ENCODE peak calls at places on chromosome 5, in four cellular contexts. P is WERI-Rb-1; C is heart left ventricle; Q is CD8-positive, alpha-beta T cell. G is an unnamed sample.

GRCh38 chr5:146588806-146589355 is 72.9 kb upstream of the GPR151 start:
- DNase-seq in P (no peak), C (no peak), Q (no peak), G (no peak)

GRCh38 chr5:97854871-97855762 is 672.1 kb upstream of the RIOK2 start:
- DNase-seq in Q (no peak), C (peak; percentile 45), P (no peak), G (no peak)

GRCh38 chr5:67989457-67989856 is 226.1 kb upstream of the PIK3R1 start:
- DNase-seq in P (no peak), Q (no peak), C (peak; percentile 38), G (no peak)

GRCh38 chr5:33985447-33985846 is 954 bp upstream of the SLC45A2 start:
- DNase-seq in P (no peak), Q (no peak), C (no peak), G (no peak)

GRCh38 chr5:84213861-84214260 is 170.8 kb downstream of the EDIL3 start:
- DNase-seq in Q (no peak), C (no peak), P (no peak), G (no peak)

GRCh38 chr5:36728697-36729543 is 122.5 kb downstream of the SLC1A3 start:
- DNase-seq in C (no peak), P (no peak), Q (no peak), G (no peak)

GRCh38 chr5:124654418-124654817 is 92.0 kb downstream of the ZNF608 start:
- DNase-seq in Q (no peak), P (no peak), C (no peak), G (no peak)

GRCh38 chr5:59773286-59773685 is 120.2 kb downstream of the PDE4D start:
- DNase-seq in P (no peak), C (no peak), Q (no peak), G (no peak)

GRCh38 chr5:129447968-129448367 is 12.1 kb upstream of the ADAMTS19 start:
- DNase-seq in Q (no peak), P (no peak), C (no peak), G (no peak)

GRCh38 chr5:116536279-116537161 is 38.1 kb downstream of the SEMA6A start:
- DNase-seq in Q (no peak), P (no peak), C (no peak), G (no peak)

GRCh38 chr5:149675467-149676201 is 54.5 kb upstream of the PPARGC1B start:
- DNase-seq in P (no peak), Q (no peak), C (peak; percentile 52), G (no peak)

GRCh38 chr5:74945561-74946165 is 79.5 kb upstream of the FAM169A start:
- DNase-seq in Q (no peak), C (no peak), P (no peak), G (no peak)

GRCh38 chr5:138663009-138663408 is 87.8 kb upstream of the HSPA9 start:
- DNase-seq in Q (peak; percentile 68), P (no peak), C (no peak), G (no peak)

GRCh38 chr5:58322453-58322852 is 137.4 kb downstream of the PLK2 start:
- DNase-seq in C (no peak), Q (no peak), P (no peak), G (no peak)

GRCh38 chr5:134133995-134134541 is 19.6 kb downstream of the TCF7 start:
- DNase-seq in C (peak; percentile 13), Q (no peak), P (no peak), G (no peak)

GRCh38 chr5:4544049-4544675 is 596.0 kb upstream of the ADAMTS16 start:
- DNase-seq in C (no peak), P (no peak), Q (no peak), G (no peak)

GRCh38 chr5:165526357-165526756 is 2020.9 kb downstream of the MAT2B start:
- DNase-seq in C (no peak), P (no peak), Q (no peak), G (no peak)

GRCh38 chr5:31811210-31811609 is 172.3 kb downstream of the PDZD2 start:
- DNase-seq in Q (no peak), C (peak; percentile 41), P (no peak), G (no peak)

GRCh38 chr5:4027335-4027734 is 431.7 kb downstream of the IRX1 start:
- DNase-seq in Q (no peak), P (no peak), C (no peak), G (no peak)

GRCh38 chr5:61659221-61659696 is 327.2 kb downstream of the ZSWIM6 start:
- DNase-seq in Q (no peak), C (peak; percentile 77), P (no peak), G (peak; percentile 47)

GRCh38 chr5:122141751-122142150 is 12.4 kb downstream of the ZNF474 start:
- DNase-seq in Q (no peak), C (no peak), P (no peak), G (no peak)
- H3K27ac ChIP-seq in Q (no peak overlapping the region), C (no peak overlapping the region), P (no peak overlapping the region), G (no peak overlapping the region)

DNA sequence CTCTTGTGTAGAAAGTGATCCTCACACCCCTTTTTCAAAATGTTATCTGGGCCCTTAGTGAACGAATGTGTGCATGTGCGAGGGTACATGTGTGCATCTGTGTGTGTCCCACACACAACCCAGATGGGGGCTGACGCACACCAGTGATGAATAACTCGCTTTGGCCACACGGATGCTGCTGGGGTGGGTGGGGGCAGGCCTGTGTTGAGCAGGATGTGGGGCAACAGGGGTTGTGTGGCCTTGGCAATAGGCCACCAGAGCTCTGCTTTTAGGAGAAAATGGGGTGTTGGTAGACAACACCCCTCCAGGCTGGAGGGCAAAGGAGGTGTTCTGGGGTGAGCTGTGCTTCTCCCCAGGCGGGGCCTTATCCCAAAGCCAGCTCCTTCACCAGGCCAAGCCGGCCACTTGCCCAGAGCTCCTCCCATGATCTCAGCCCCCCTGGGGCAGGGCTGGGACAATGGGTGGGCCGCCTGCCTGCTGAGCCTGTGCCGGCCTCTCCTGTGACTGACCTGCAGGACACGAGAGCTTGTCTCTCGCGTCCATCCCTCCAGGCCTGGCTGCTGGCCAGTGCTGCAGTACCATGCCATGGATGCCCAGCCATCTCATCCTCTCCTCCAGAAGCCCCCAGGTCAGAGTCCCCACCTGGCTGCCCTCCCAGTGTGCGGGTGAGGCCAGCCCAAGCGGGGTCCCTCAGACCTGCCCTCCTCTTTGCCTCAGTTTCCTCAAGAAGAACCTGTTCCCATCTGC is 1.7 kb downstream of the DBN1 start:
- DNase-seq in C (peak; percentile 78), P (no peak), Q (peak; percentile 82), G (no peak)
- H3K27ac ChIP-seq in C (peak overlapping the region; percentile 86), P (peak overlapping the region; percentile 84), Q (peak overlapping the region; percentile 30), G (peak overlapping the region; percentile 70)

GRCh38 chr5:135993894-135994514 is 34.8 kb upstream of the TGFBI start:
- DNase-seq in C (no peak), Q (no peak), P (no peak), G (no peak)

GRCh38 chr5:135991381-135991907 is 36.7 kb upstream of the LECT2 start:
- DNase-seq in P (no peak), C (no peak), Q (no peak), G (no peak)

GRCh38 chr5:135990518-135991240 is 35.9 kb upstream of the LECT2 start:
- DNase-seq in Q (no peak), C (no peak), P (peak; percentile 70), G (no peak)

GRCh38 chr5:135995979-135996378 is 32.8 kb upstream of the TGFBI start:
- DNase-seq in Q (no peak), C (no peak), P (no peak), G (no peak)

DNA sequence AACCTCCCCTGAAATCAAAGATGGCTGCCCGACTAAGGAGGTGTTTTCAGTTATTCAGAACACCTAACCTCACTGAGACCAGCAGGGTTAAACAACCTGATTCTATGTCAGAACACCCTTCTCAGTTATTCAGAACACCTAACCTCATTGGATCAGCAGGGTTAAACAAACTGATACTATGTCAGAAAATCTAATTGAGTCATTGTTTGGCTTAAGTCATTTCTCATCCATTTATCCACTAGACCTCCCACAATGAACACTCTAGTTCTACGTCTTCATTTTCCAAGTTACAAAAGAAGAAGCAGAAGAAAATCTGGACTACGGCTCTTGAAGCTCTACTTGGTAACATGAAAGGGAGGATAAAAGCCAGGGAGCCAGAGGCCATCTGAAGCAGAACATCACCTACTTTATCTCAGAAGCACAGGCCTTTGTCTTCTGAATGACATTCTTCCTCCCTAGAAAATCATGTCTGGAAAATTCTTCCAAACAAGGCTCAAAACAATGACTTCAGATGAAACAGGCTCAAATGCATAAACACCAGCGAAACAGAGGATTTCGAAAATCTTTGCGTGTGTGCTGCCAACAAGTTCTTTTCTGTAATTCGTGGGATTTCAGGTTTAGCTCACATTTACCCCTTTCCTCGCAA is 35.4 kb upstream of the TGFBI start:
- DNase-seq in P (no peak), Q (no peak), C (no peak), G (no peak)
- H3K27ac ChIP-seq in P (no peak overlapping the region), Q (no peak overlapping the region), C (peak overlapping the region; percentile 42), G (no peak overlapping the region)

GRCh38 chr5:139690385-139691274 is 42.5 kb downstream of the CXXC5 start:
- DNase-seq in C (no peak), P (peak; percentile 93), Q (peak; percentile 8), G (no peak)
- H3K27ac ChIP-seq in C (peak overlapping the region; percentile 64), P (peak overlapping the region; percentile 86), Q (no peak overlapping the region), G (peak overlapping the region; percentile 64)

GRCh38 chr5:43483210-43484048 is at the start of gene TMEM267:
- DNase-seq in Q (peak; percentile 88), P (peak; percentile 92), C (peak; percentile 95), G (peak; percentile 87)

GRCh38 chr5:43484049-43484849 is 584 bp upstream of the TMEM267 start:
- DNase-seq in Q (peak; percentile 86), P (peak; percentile 82), C (peak; percentile 84), G (peak; percentile 73)

GRCh38 chr5:43485406-43485805 is 1.7 kb upstream of the TMEM267 start:
- DNase-seq in C (no peak), Q (no peak), P (no peak), G (no peak)

GRCh38 chr5:43482490-43483064 is 1.1 kb downstream of the TMEM267 start:
- DNase-seq in Q (no peak), P (no peak), C (no peak), G (no peak)

GRCh38 chr5:43486353-43486752 is 2.7 kb upstream of the TMEM267 start:
- DNase-seq in Q (no peak), C (no peak), P (no peak), G (no peak)
- H3K27ac ChIP-seq in Q (peak overlapping the region; percentile 99), C (no peak overlapping the region), P (no peak overlapping the region), G (no peak overlapping the region)

GRCh38 chr5:855771-856530 is 5.2 kb upstream of the ZDHHC11 start:
- DNase-seq in Q (no peak), P (no peak), C (peak; percentile 9), G (no peak)
- H3K27ac ChIP-seq in Q (no peak overlapping the region), P (no peak overlapping the region), C (no peak overlapping the region), G (no peak overlapping the region)

GRCh38 chr5:135387629-135387960 is 11.4 kb downstream of the MACROH2A1 start:
- DNase-seq in Q (no peak), C (no peak), P (no peak), G (no peak)
- H3K27ac ChIP-seq in Q (no peak overlapping the region), C (peak overlapping the region; percentile 44), P (no peak overlapping the region), G (peak overlapping the region; percentile 41)

DNA sequence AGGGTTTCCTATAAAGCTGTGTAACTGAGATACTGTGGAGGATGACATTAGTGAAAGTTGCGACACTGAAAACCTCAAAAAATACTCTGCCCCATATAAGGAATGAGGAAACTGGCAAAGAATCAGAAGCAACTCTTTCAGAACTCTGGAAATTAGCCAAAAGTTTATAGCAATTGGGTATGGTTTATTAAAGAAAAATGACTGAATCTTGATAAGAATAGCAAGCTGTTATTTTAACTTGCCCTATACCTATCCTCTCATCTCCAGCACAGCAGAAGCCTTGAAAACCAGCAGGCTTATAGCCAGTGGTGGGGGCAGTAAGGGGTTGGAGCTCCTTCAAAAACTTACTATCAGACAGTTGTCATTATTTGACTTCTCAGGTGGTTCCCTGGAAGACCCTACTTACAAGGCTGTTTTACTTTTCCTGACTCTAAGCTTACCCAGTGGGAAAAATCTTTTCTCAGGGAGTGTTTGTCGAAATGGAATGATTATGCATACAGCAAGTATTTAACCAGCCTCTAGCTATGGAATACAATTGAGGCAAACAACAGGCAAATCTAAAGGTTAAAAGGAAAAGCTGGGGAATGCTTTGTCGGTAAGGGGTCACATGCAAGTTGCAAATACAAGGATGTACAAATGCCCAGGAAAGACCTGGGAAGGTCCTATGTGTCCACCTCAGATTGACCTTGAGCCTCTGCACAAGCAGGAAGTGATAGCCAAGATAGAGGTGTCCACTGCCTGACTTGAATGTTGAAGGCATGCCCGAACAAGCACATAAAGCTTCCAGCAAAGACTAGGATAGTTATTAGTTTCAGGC is 21.0 kb upstream of the FAM151B start:
- DNase-seq in C (no peak), P (no peak), Q (no peak), G (no peak)
- H3K27ac ChIP-seq in C (no peak overlapping the region), P (no peak overlapping the region), Q (no peak overlapping the region), G (no peak overlapping the region)